ENCODE peak calls at places on chromosomes 1 and 21, in ten cellular contexts. P is astrocyte; E is activated T-cell treated with anti-CD3 and anti-CD28 coated beads, Interleukin-2, amount 50 U/mL, for 72 hours; W is mucosa of descending colon; I is LHCN-M2; L is epithelial cell of esophagus; X is IMR-90; O is OCI-LY7; U is iPS-NIHi11; H is activated naive CD4-positive, alpha-beta T cell treated with Interleukin-2 at 50 U/mL for 16 hours. R is an unnamed sample.
A peak's percentile ranks its signal among the peaks of the same experiment; 100 is the strongest.

GRCh38 chr1:182998482-182998881 is 24.7 kb upstream of the LAMC1 start:
- DNase-seq in P (no peak), E (no peak), W (no peak), I (no peak), L (peak; percentile 66), X (no peak), O (no peak), U (no peak), H (no peak), R (no peak)

GRCh38 chr1:52659851-52660596 is 27.1 kb downstream of the SHISAL2A start:
- DNase-seq in P (no peak), E (no peak), W (no peak), I (no peak), L (peak; percentile 49), X (no peak), O (no peak), U (no peak), H (no peak), R (no peak)

GRCh38 chr21:32412998-32413504 is 545 bp downstream of the EVA1C start:
- DNase-seq in P (no peak), E (peak; percentile 28), W (peak; percentile 78), I (no peak), L (peak; percentile 40), X (no peak), O (no peak), U (no peak), H (no peak), R (no peak)

GRCh38 chr1:179164494-179164893 is 65.0 kb downstream of the ABL2 start:
- DNase-seq in P (peak; percentile 90), E (no peak), W (no peak), I (peak; percentile 92), L (peak; percentile 71), X (peak; percentile 84), O (no peak), U (peak; percentile 28), H (no peak), R (no peak)

GRCh38 chr1:109740615-109741373 is at the start of gene GSTM3:
- DNase-seq in P (peak; percentile 1), E (no peak), W (no peak), I (no peak), L (no peak), X (no peak), O (no peak), U (no peak), H (no peak), R (no peak)

GRCh38 chr1:58769809-58770345 is 14.0 kb downstream of the JUN start:
- DNase-seq in P (no peak), E (no peak), W (no peak), I (no peak), L (peak; percentile 71), X (no peak), O (no peak), U (no peak), H (no peak), R (no peak)

GRCh38 chr21:35325953-35326352 is 276.9 kb upstream of the RUNX1 start:
- DNase-seq in P (no peak), E (no peak), W (no peak), I (no peak), L (no peak), X (no peak), O (no peak), U (no peak), H (no peak), R (no peak)

GRCh38 chr1:44537538-44537937 is 132.5 kb downstream of the RNF220 start:
- DNase-seq in P (no peak), E (no peak), W (no peak), I (no peak), L (no peak), X (no peak), O (no peak), U (no peak), H (no peak), R (no peak)

GRCh38 chr1:206923009-206923960 is 1.5 kb upstream of the FCMR start:
- DNase-seq in P (no peak), E (peak; percentile 80), W (peak; percentile 64), I (peak; percentile 54), L (no peak), X (no peak), O (peak; percentile 94), U (no peak), H (peak; percentile 68), R (peak; percentile 88)

GRCh38 chr1:16208270-16208987 is 4.0 kb downstream of the ARHGEF19 start:
- DNase-seq in P (peak; percentile 24), E (no peak), W (no peak), I (no peak), L (peak; percentile 42), X (peak; percentile 31), O (no peak), U (no peak), H (no peak), R (no peak)

GRCh38 chr1:96710708-96711477 is 10.7 kb upstream of the PTBP2 start:
- DNase-seq in P (peak; percentile 63), E (no peak), W (no peak), I (peak; percentile 59), L (peak; percentile 82), X (peak; percentile 69), O (no peak), U (no peak), H (no peak), R (no peak)

GRCh38 chr1:166884971-166885370 is 8.9 kb upstream of the TADA1 start:
- DNase-seq in P (no peak), E (no peak), W (no peak), I (no peak), L (no peak), X (no peak), O (no peak), U (no peak), H (no peak), R (no peak)

GRCh38 chr1:92544756-92545165 is 58.0 kb upstream of the GFI1 start:
- DNase-seq in P (peak; percentile 40), E (no peak), W (no peak), I (no peak), L (no peak), X (peak; percentile 23), O (no peak), U (no peak), H (no peak), R (no peak)

GRCh38 chr1:4170953-4171352 is 270.9 kb upstream of the C1orf174 start:
- DNase-seq in P (no peak), E (no peak), W (no peak), I (no peak), L (no peak), X (no peak), O (no peak), U (peak; percentile 3), H (no peak), R (no peak)

GRCh38 chr1:81867235-81867634 is 66.5 kb downstream of the ADGRL2 start:
- DNase-seq in P (no peak), E (no peak), W (no peak), I (no peak), L (no peak), X (no peak), O (no peak), U (no peak), H (no peak), R (no peak)

GRCh38 chr1:211514030-211514754 is 22.2 kb upstream of the RD3 start:
- DNase-seq in P (peak; percentile 72), E (peak; percentile 83), W (peak; percentile 87), I (peak; percentile 85), L (peak; percentile 92), X (peak; percentile 84), O (peak; percentile 84), U (peak; percentile 93), H (peak; percentile 76), R (peak; percentile 89)

GRCh38 chr1:151611288-151611790 is 511 bp upstream of the SNX27 start:
- DNase-seq in P (peak; percentile 20), E (no peak), W (peak; percentile 20), I (peak; percentile 60), L (peak; percentile 83), X (peak; percentile 58), O (no peak), U (no peak), H (no peak), R (peak; percentile 54)

GRCh38 chr1:79716481-79716880 is 710.0 kb upstream of the ADGRL4 start:
- DNase-seq in P (peak; percentile 91), E (no peak), W (no peak), I (peak; percentile 36), L (peak; percentile 56), X (peak; percentile 69), O (no peak), U (peak; percentile 23), H (no peak), R (no peak)

GRCh38 chr1:111736548-111737215 is 2.5 kb downstream of the INKA2 start:
- DNase-seq in P (no peak), E (no peak), W (no peak), I (peak; percentile 50), L (no peak), X (peak; percentile 45), O (no peak), U (no peak), H (no peak), R (no peak)

GRCh38 chr1:80645621-80646020 is 1155.1 kb upstream of the ADGRL2 start:
- DNase-seq in P (no peak), E (no peak), W (no peak), I (no peak), L (no peak), X (no peak), O (no peak), U (no peak), H (no peak), R (no peak)

GRCh38 chr1:226091461-226091860 is 28.9 kb downstream of the H3-3A start:
- DNase-seq in P (no peak), E (no peak), W (no peak), I (no peak), L (no peak), X (no peak), O (no peak), U (no peak), H (no peak), R (no peak)

GRCh38 chr1:184299076-184299790 is 87.6 kb upstream of the C1orf21 start:
- DNase-seq in P (peak; percentile 93), E (no peak), W (no peak), I (peak; percentile 90), L (peak; percentile 68), X (peak; percentile 95), O (no peak), U (no peak), H (no peak), R (no peak)

GRCh38 chr1:178501705-178502329 is 5.1 kb upstream of the CLEC20A start:
- DNase-seq in P (peak; percentile 22), E (peak; percentile 72), W (peak; percentile 78), I (peak; percentile 63), L (peak; percentile 76), X (peak; percentile 64), O (peak; percentile 74), U (peak; percentile 89), H (peak; percentile 32), R (peak; percentile 79)

GRCh38 chr1:5724847-5725246 is 267.4 kb downstream of the NPHP4 start:
- DNase-seq in P (no peak), E (no peak), W (no peak), I (no peak), L (no peak), X (no peak), O (no peak), U (no peak), H (no peak), R (no peak)

GRCh38 chr1:23282967-23283366 is 61.1 kb downstream of the HNRNPR start:
- DNase-seq in P (peak; percentile 80), E (no peak), W (no peak), I (peak; percentile 74), L (peak; percentile 70), X (peak; percentile 79), O (no peak), U (no peak), H (no peak), R (no peak)

GRCh38 chr1:145849356-145850165 is 4.1 kb downstream of the NUDT17 start:
- DNase-seq in P (peak; percentile 82), E (peak; percentile 29), W (no peak), I (peak; percentile 80), L (peak; percentile 26), X (peak; percentile 66), O (no peak), U (peak; percentile 69), H (no peak), R (no peak)

GRCh38 chr1:178566187-178566586 is 53.3 kb downstream of the TEX35 start:
- DNase-seq in P (peak; percentile 6), E (peak; percentile 35), W (no peak), I (peak; percentile 31), L (peak; percentile 14), X (peak; percentile 51), O (no peak), U (no peak), H (no peak), R (no peak)

GRCh38 chr21:38075833-38076567 is 159.7 kb upstream of the KCNJ6 start:
- DNase-seq in P (no peak), E (no peak), W (peak; percentile 3), I (no peak), L (no peak), X (no peak), O (no peak), U (no peak), H (no peak), R (no peak)